ENCODE peak calls at places on chromosomes 4 and X, in four cellular contexts. One of them, this sample, is unnamed.

GRCh38 chrX:20016618-20016945 is 25.7 kb upstream of the BCLAF3 start:
- DNase-seq in A549: no peak
- DNase-seq in WTC11: no peak
- DNase-seq in HepG2: no peak
- DNase-seq in this sample: no peak

GRCh38 chrX:10379848-10380247 is 223.1 kb downstream of the CLCN4 start:
- DNase-seq in WTC11: no peak
- DNase-seq in HepG2: no peak
- DNase-seq in A549: no peak
- DNase-seq in this sample: no peak

GRCh38 chr4:84403656-84404055 is 95.4 kb downstream of the NKX6-1 start:
- DNase-seq in A549: no peak
- DNase-seq in WTC11: no peak
- DNase-seq in HepG2: no peak
- DNase-seq in this sample: no peak

GRCh38 chr4:174244441-174244840 is 39.0 kb downstream of the FBXO8 start:
- DNase-seq in HepG2: no peak
- DNase-seq in WTC11: no peak
- DNase-seq in A549: no peak
- DNase-seq in this sample: no peak

GRCh38 chrX:32451954-32452518 is 759.3 kb downstream of the DMD start:
- DNase-seq in WTC11: no peak
- DNase-seq in A549: no peak
- DNase-seq in HepG2: no peak
- DNase-seq in this sample: no peak

GRCh38 chr4:40956726-40957255 is 207.0 kb downstream of the NSUN7 start:
- DNase-seq in A549: no peak
- DNase-seq in HepG2: no peak
- DNase-seq in WTC11: no peak
- DNase-seq in this sample: no peak

GRCh38 chrX:112834016-112834855 is 6.4 kb downstream of the AMOT start:
- DNase-seq in WTC11: no peak
- DNase-seq in A549: no peak
- DNase-seq in HepG2: no peak
- DNase-seq in this sample: no peak

GRCh38 chrX:153640736-153641574 is 6.0 kb upstream of the DUSP9 start:
- DNase-seq in HepG2: no peak
- DNase-seq in A549: no peak
- DNase-seq in WTC11: peak
- DNase-seq in this sample: peak

GRCh38 chr4:78545275-78546246 is 6.0 kb upstream of the ANXA3 start:
- DNase-seq in A549: no peak
- DNase-seq in WTC11: no peak
- DNase-seq in HepG2: no peak
- DNase-seq in this sample: no peak

GRCh38 chrX:9260603-9261002 is 204.3 kb upstream of the TBL1X start:
- DNase-seq in HepG2: no peak
- DNase-seq in A549: no peak
- DNase-seq in WTC11: no peak
- DNase-seq in this sample: no peak

GRCh38 chr4:179485781-179486180 is 2043.5 kb upstream of the AGA start:
- DNase-seq in A549: no peak
- DNase-seq in WTC11: no peak
- DNase-seq in HepG2: no peak
- DNase-seq in this sample: no peak

GRCh38 chr4:156594619-156595018 is 377.0 kb downstream of the PDGFC start:
- DNase-seq in HepG2: no peak
- DNase-seq in A549: no peak
- DNase-seq in WTC11: no peak
- DNase-seq in this sample: no peak

GRCh38 chr4:83114576-83114975 is at the start of gene PLAC8:
- DNase-seq in WTC11: no peak
- DNase-seq in HepG2: peak
- DNase-seq in A549: no peak
- DNase-seq in this sample: no peak

GRCh38 chrX:116395752-116396151 is 40.7 kb upstream of the SLC6A14 start:
- DNase-seq in A549: no peak
- DNase-seq in HepG2: no peak
- DNase-seq in WTC11: no peak
- DNase-seq in this sample: no peak

GRCh38 chr4:2087170-2087569 is 28.0 kb downstream of the NAT8L start:
- DNase-seq in WTC11: no peak
- DNase-seq in A549: no peak
- DNase-seq in HepG2: peak
- DNase-seq in this sample: no peak

GRCh38 chr4:184028571-184028996 is 123.5 kb downstream of the STOX2 start:
- DNase-seq in WTC11: no peak
- DNase-seq in HepG2: no peak
- DNase-seq in A549: no peak
- DNase-seq in this sample: no peak

GRCh38 chr4:102533916-102534315 is 32.8 kb downstream of the NFKB1 start:
- DNase-seq in A549: no peak
- DNase-seq in WTC11: no peak
- DNase-seq in HepG2: no peak
- DNase-seq in this sample: no peak

GRCh38 chr4:140251566-140251965 is 97.6 kb upstream of the MAML3 start:
- DNase-seq in A549: no peak
- DNase-seq in WTC11: no peak
- DNase-seq in HepG2: no peak
- DNase-seq in this sample: no peak

GRCh38 chr4:136637071-136637777 is 895.1 kb downstream of the PCDH18 start:
- DNase-seq in A549: no peak
- DNase-seq in WTC11: peak
- DNase-seq in HepG2: peak
- DNase-seq in this sample: peak

GRCh38 chr4:56386091-56386490 is 1.2 kb downstream of the AASDH start:
- DNase-seq in A549: no peak
- DNase-seq in WTC11: no peak
- DNase-seq in HepG2: no peak
- DNase-seq in this sample: no peak

GRCh38 chr4:56388311-56388710 is 1.0 kb upstream of the AASDH start:
- DNase-seq in WTC11: no peak
- DNase-seq in HepG2: no peak
- DNase-seq in A549: no peak
- DNase-seq in this sample: peak

GRCh38 chr4:56387023-56388001 is at the start of gene AASDH:
- DNase-seq in HepG2: peak
- DNase-seq in WTC11: peak
- DNase-seq in A549: peak
- DNase-seq in this sample: peak

GRCh38 chr4:56389558-56389957 is 2.3 kb upstream of the AASDH start:
- DNase-seq in WTC11: no peak
- DNase-seq in HepG2: no peak
- DNase-seq in A549: no peak
- DNase-seq in this sample: peak

DNA sequence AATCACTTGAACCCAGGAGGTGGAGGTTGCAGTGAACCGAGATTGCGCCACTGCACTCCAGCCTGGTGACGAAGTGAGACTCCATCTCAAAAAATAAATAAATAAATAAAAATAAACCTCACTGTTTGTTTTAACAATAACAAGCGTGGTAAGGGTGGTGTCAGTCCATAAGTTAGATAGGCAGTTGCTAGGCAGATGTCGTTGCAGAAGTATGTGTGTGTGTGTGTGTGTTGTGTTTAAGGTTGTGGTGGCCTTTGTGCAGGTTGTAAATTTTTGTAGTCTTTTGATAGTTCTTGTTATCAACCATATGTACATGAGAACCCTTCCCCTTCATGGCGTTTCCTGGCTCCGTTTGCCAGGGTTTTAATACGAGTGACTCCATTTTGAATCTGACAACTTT is 4.0 kb upstream of the AASDH start:
- DNase-seq in A549: no peak
- DNase-seq in HepG2: no peak
- DNase-seq in WTC11: no peak
- DNase-seq in this sample: no peak
- TF ChIP-seq ESRRA in A549: no peak
- TF ChIP-seq ESRRA in HepG2: no peak
- TF ChIP-seq ESRRA in WTC11: no peak
- TF ChIP-seq ESRRA in this sample: no peak

GRCh38 chr4:6360385-6360784 is 90.7 kb downstream of the WFS1 start:
- DNase-seq in WTC11: peak
- DNase-seq in HepG2: no peak
- DNase-seq in A549: no peak
- DNase-seq in this sample: peak

GRCh38 chr4:6362896-6363295 is 93.2 kb downstream of the WFS1 start:
- DNase-seq in A549: no peak
- DNase-seq in HepG2: peak
- DNase-seq in WTC11: peak
- DNase-seq in this sample: peak

GRCh38 chr4:6362243-6362885 is 92.7 kb downstream of the WFS1 start:
- DNase-seq in A549: peak
- DNase-seq in HepG2: no peak
- DNase-seq in WTC11: no peak
- DNase-seq in this sample: no peak

GRCh38 chr4:6359536-6360308 is 90.1 kb downstream of the WFS1 start:
- DNase-seq in HepG2: no peak
- DNase-seq in A549: no peak
- DNase-seq in WTC11: no peak
- DNase-seq in this sample: no peak

GRCh38 chr4:6361076-6361784 is 91.6 kb downstream of the WFS1 start:
- DNase-seq in WTC11: no peak
- DNase-seq in HepG2: no peak
- DNase-seq in A549: no peak
- DNase-seq in this sample: no peak
- TF ChIP-seq ESRRA in WTC11: no peak
- TF ChIP-seq ESRRA in HepG2: no peak
- TF ChIP-seq ESRRA in A549: no peak
- TF ChIP-seq ESRRA in this sample: no peak

GRCh38 chrX:68163446-68163845 is 269.8 kb downstream of the OPHN1 start:
- DNase-seq in HepG2: no peak
- DNase-seq in WTC11: no peak
- DNase-seq in A549: no peak
- DNase-seq in this sample: no peak
- TF ChIP-seq ESRRA in HepG2: no peak
- TF ChIP-seq ESRRA in WTC11: no peak
- TF ChIP-seq ESRRA in A549: no peak
- TF ChIP-seq ESRRA in this sample: no peak

DNA sequence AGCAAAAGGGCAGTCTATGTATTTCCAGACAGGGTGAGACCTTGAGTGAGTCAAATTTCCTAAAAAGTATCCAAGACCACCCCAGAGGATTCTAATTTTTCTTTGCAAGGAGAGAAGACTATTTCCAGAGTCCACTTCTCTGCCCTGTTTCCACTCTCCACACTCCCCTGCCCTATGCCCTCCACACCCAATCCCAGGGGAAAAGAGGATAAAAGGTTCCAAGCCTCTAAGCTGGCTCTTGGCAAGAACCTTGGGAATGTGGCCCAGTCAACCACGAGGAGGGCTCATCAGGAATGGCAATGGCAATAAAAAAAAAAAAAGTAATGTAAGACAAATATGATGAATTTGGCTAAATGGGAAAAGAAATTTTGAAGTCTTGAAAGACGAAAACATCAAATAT is 65.9 kb downstream of the SRPX start:
- DNase-seq in WTC11: no peak
- DNase-seq in HepG2: no peak
- DNase-seq in A549: no peak
- DNase-seq in this sample: no peak
- TF ChIP-seq ESRRA in WTC11: no peak
- TF ChIP-seq ESRRA in HepG2: no peak
- TF ChIP-seq ESRRA in A549: no peak
- TF ChIP-seq ESRRA in this sample: no peak

This sample was measured in K562.